ENCODE peak calls at places on chromosomes 13 and 19, in seven cellular contexts. G is epithelial cell of esophagus, X is lung, I is neural crest cell, H is esophagus squamous epithelium, S is astrocyte, M is heart right ventricle. C is an unnamed sample.

GRCh38 chr13:66405908-66406802 is 824.0 kb downstream of the PCDH9 start:
- DNase-seq in G (peak), X (no peak), I (no peak), H (no peak), S (peak), M (no peak), C (no peak)

GRCh38 chr19:34555447-34555846 is 73.9 kb downstream of the WTIP start:
- DNase-seq in G (peak), X (no peak), I (no peak), H (no peak), S (no peak), M (no peak), C (no peak)

GRCh38 chr19:16040642-16041041 is 35.7 kb upstream of the TPM4 start:
- DNase-seq in G (peak), X (no peak), I (no peak), H (no peak), S (no peak), M (no peak), C (no peak)

GRCh38 chr19:42468273-42468796 is 25.6 kb upstream of the CXCL17 start:
- DNase-seq in G (peak), X (no peak), I (no peak), H (no peak), S (peak), M (no peak), C (no peak)

GRCh38 chr19:19049406-19049805 is 14.4 kb upstream of the SLC25A42 start:
- DNase-seq in G (peak), X (no peak), I (no peak), H (no peak), S (no peak), M (no peak), C (no peak)

GRCh38 chr13:44188257-44188656 is 185.4 kb upstream of the SERP2 start:
- DNase-seq in G (peak), X (no peak), I (no peak), H (no peak), S (peak), M (no peak), C (no peak)

GRCh38 chr13:27005556-27005955 is 166.1 kb downstream of the USP12 start:
- DNase-seq in G (no peak), X (no peak), I (no peak), H (no peak), S (peak), M (no peak), C (no peak)

GRCh38 chr19:12838182-12838890 is at the start of gene MAST1:
- DNase-seq in G (peak), X (no peak), I (peak), H (no peak), S (no peak), M (no peak), C (peak)

GRCh38 chr19:29292146-29292545 is 79.2 kb upstream of the UQCRFS1 start:
- DNase-seq in G (no peak), X (no peak), I (no peak), H (no peak), S (no peak), M (no peak), C (no peak)

GRCh38 chr13:94968040-94968756 is 255.9 kb upstream of the SOX21 start:
- DNase-seq in G (peak), X (no peak), I (peak), H (no peak), S (no peak), M (no peak), C (peak)

GRCh38 chr19:48627211-48627864 is 8.0 kb downstream of the SPHK2 start:
- DNase-seq in G (peak), X (no peak), I (no peak), H (no peak), S (no peak), M (no peak), C (no peak)

GRCh38 chr13:55361141-55361540 is 1779.6 kb upstream of the PRR20A start:
- DNase-seq in G (no peak), X (no peak), I (no peak), H (no peak), S (no peak), M (no peak), C (no peak)

GRCh38 chr19:39410620-39411005 is 1.9 kb upstream of the PLEKHG2 start:
- DNase-seq in G (peak), X (no peak), I (no peak), H (no peak), S (no peak), M (no peak), C (no peak)

GRCh38 chr19:40982594-40983101 is 8.4 kb upstream of the CYP2B6 start:
- DNase-seq in G (peak), X (no peak), I (no peak), H (no peak), S (peak), M (no peak), C (no peak)

GRCh38 chr19:28633223-28634030 is 579.5 kb downstream of the UQCRFS1 start:
- DNase-seq in G (peak), X (peak), I (peak), H (no peak), S (peak), M (no peak), C (peak)

GRCh38 chr19:16068696-16069259 is 7.5 kb upstream of the TPM4 start:
- DNase-seq in G (no peak), X (no peak), I (no peak), H (no peak), S (no peak), M (no peak), C (no peak)

GRCh38 chr19:43699506-43700367 is 16.1 kb upstream of the IRGC start:
- DNase-seq in G (no peak), X (no peak), I (peak), H (no peak), S (peak), M (peak), C (no peak)

GRCh38 chr13:53382008-53382407 is 353.4 kb downstream of the OLFM4 start:
- DNase-seq in G (no peak), X (no peak), I (no peak), H (no peak), S (no peak), M (no peak), C (no peak)

GRCh38 chr19:44303976-44304568 is 753 bp downstream of the ZNF235 start:
- DNase-seq in G (no peak), X (no peak), I (no peak), H (no peak), S (peak), M (no peak), C (no peak)

GRCh38 chr19:35256566-35256965 is 7.8 kb downstream of the LSR start:
- DNase-seq in G (no peak), X (no peak), I (no peak), H (no peak), S (no peak), M (no peak), C (no peak)

GRCh38 chr19:55611983-55612645 is 6.7 kb downstream of the ZNF865 start:
- DNase-seq in G (no peak), X (no peak), I (no peak), H (no peak), S (no peak), M (no peak), C (no peak)

GRCh38 chr19:2602391-2603181 is 99.9 kb downstream of the GNG7 start:
- DNase-seq in G (peak), X (peak), I (no peak), H (no peak), S (peak), M (peak), C (no peak)

GRCh38 chr19:48553676-48554384 is 1.9 kb downstream of the SULT2B1 start:
- DNase-seq in G (no peak), X (peak), I (no peak), H (no peak), S (peak), M (no peak), C (no peak)

GRCh38 chr19:4986471-4986888 is 17.6 kb downstream of the KDM4B start:
- DNase-seq in G (no peak), X (no peak), I (no peak), H (no peak), S (no peak), M (no peak), C (no peak)

GRCh38 chr19:3975637-3976087 is 4.8 kb upstream of the DAPK3 start:
- DNase-seq in G (no peak), X (no peak), I (no peak), H (no peak), S (no peak), M (no peak), C (no peak)

GRCh38 chr13:112467236-112467635 is 91.1 kb downstream of the SPACA7 start:
- DNase-seq in G (no peak), X (no peak), I (no peak), H (no peak), S (no peak), M (no peak), C (no peak)

GRCh38 chr19:48696353-48697010 is 711 bp downstream of the FUT2 start:
- DNase-seq in G (peak), X (no peak), I (no peak), H (no peak), S (no peak), M (no peak), C (no peak)

GRCh38 chr19:56119585-56119978 is 1.5 kb downstream of the ZNF787 start:
- DNase-seq in G (peak), X (no peak), I (no peak), H (no peak), S (no peak), M (no peak), C (no peak)

GRCh38 chr19:3129112-3129511 is 6.7 kb upstream of the GNA15 start:
- DNase-seq in G (peak), X (no peak), I (no peak), H (no peak), S (peak), M (no peak), C (no peak)

GRCh38 chr19:55305491-55305890 is 19.6 kb downstream of the TMEM150B start:
- DNase-seq in G (peak), X (no peak), I (no peak), H (no peak), S (no peak), M (peak), C (peak)

GRCh38 chr13:108326318-108326717 is 56.8 kb downstream of the TNFSF13B start:
- DNase-seq in G (peak), X (no peak), I (no peak), H (no peak), S (no peak), M (no peak), C (no peak)

GRCh38 chr13:100382787-100383186 is 205.8 kb downstream of the GGACT start:
- DNase-seq in G (no peak), X (no peak), I (no peak), H (no peak), S (peak), M (no peak), C (no peak)

GRCh38 chr13:33262554-33262953 is 23.0 kb downstream of the STARD13 start:
- DNase-seq in G (no peak), X (no peak), I (no peak), H (no peak), S (no peak), M (no peak), C (no peak)

GRCh38 chr13:33263976-33264619 is 21.5 kb downstream of the STARD13 start:
- DNase-seq in G (no peak), X (no peak), I (no peak), H (no peak), S (no peak), M (no peak), C (no peak)

GRCh38 chr13:33263484-33263883 is 22.1 kb downstream of the STARD13 start:
- DNase-seq in G (no peak), X (no peak), I (no peak), H (no peak), S (no peak), M (no peak), C (no peak)

GRCh38 chr13:33262069-33262487 is 23.5 kb downstream of the STARD13 start:
- DNase-seq in G (peak), X (no peak), I (no peak), H (no peak), S (peak), M (no peak), C (no peak)

GRCh38 chr13:33262997-33263396 is 22.6 kb downstream of the STARD13 start:
- DNase-seq in G (no peak), X (no peak), I (no peak), H (no peak), S (no peak), M (no peak), C (no peak)
- TF ChIP-seq CTCF in G (peak), X (no peak), I (no peak), H (no peak), S (no peak), M (no peak), C (peak)

DNA sequence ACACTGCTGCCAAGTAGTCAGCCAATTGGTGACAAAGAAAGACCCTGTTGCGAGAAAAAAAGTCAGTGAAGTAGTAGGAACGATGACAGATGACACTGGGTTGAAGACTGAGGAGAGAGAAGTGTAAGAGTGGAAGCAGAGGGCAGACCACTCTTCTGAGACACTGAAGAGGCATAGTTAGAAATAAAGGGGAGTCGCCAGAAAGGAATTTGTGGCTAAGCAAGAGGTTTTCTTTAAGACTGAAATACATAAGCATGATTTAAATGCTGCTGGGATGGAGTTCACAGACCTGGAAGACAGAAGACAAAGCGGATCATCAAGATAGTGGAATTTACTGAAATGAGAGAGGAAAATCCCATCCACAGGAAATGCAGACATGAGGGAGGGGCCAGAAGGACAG is 56.2 kb upstream of the USPL1 start:
- DNase-seq in G (no peak), X (no peak), I (no peak), H (no peak), S (peak), M (no peak), C (no peak)
- TF ChIP-seq CTCF in G (no peak), X (no peak), I (no peak), H (no peak), S (no peak), M (no peak), C (no peak)

GRCh38 chr19:33225458-33225925 is at the start of gene SLC7A10:
- DNase-seq in G (no peak), X (no peak), I (no peak), H (no peak), S (no peak), M (no peak), C (no peak)
- TF ChIP-seq CTCF in G (no peak), X (no peak), I (no peak), H (no peak), S (no peak), M (no peak), C (no peak)

DNA sequence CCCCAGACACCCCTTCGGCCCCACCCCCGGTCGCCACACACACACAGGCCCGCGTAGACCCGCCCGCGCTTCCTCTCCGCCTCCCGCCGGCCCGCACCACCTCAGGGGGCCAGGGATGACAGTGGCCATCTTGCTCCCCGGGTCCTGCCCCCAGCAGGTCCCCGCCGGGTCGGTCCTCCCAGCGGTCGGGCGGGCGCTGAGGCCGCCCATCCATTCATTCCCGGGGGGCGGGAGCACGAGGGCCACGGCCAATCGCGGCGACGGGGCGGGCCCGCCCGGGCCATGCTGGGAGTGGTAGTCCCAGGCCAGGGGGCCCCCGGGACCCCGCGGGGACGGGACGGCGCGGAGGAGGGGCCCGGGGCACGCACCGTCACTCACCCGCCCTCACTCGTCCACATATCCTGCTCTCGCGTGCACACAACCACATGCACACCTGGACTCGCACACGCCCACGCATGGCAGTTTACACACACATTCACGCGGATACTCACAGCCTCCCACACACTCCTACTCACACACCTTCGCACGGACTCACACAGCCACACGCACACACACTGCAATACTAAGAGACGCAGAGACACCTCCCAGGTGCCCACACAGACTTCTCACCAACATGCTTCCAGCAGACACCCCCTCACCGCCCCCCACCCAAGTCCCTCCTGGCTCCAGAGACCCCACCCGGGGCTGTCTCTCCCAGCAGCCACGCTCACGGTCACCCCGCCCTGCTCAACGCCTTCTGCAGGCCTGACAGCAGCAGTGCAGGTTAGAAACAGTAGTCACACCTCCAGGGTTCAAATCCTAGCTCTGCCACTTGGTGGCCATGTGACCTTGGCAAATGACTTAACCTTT is at the start of gene DPF1:
- DNase-seq in G (peak), X (no peak), I (peak), H (no peak), S (peak), M (peak), C (peak)
- TF ChIP-seq CTCF in G (peak), X (no peak), I (peak), H (no peak), S (peak), M (no peak), C (peak)

GRCh38 chr19:51628153-51628939 is 1.9 kb downstream of the SIGLEC5 start:
- DNase-seq in G (no peak), X (no peak), I (no peak), H (no peak), S (no peak), M (no peak), C (no peak)
- TF ChIP-seq CTCF in G (no peak), X (no peak), I (no peak), H (no peak), S (no peak), M (no peak), C (no peak)